ENCODE peak calls at places on chromosomes 7 and 10, in four cellular contexts. K is H1, U is GM12878, O is HepG2. X is an unnamed sample.

GRCh38 chr10:47053399-47053798 is 142.2 kb downstream of the PTPN20 start:
- DNase-seq in K (no peak), U (no peak), O (no peak), X (no peak)

GRCh38 chr10:88651131-88651541 is 13.1 kb upstream of the LIPF start:
- DNase-seq in K (no peak), U (no peak), O (no peak), X (no peak)

GRCh38 chr10:129865960-129866359 is 98.1 kb downstream of the EBF3 start:
- DNase-seq in K (no peak), U (no peak), O (peak; percentile 47), X (no peak)

GRCh38 chr7:96329189-96329588 is 7.3 kb upstream of the SLC25A13 start:
- DNase-seq in K (no peak), U (no peak), O (no peak), X (no peak)

GRCh38 chr10:114603943-114604342 is 54.1 kb downstream of the ABLIM1 start:
- DNase-seq in K (no peak), U (no peak), O (no peak), X (peak; percentile 37)

GRCh38 chr7:21191317-21192073 is 236.4 kb upstream of the SP4 start:
- DNase-seq in K (no peak), U (no peak), O (no peak), X (no peak)

GRCh38 chr10:102777696-102778530 is 34.2 kb downstream of the WBP1L start:
- DNase-seq in K (no peak), U (no peak), O (no peak), X (no peak)

GRCh38 chr7:121752706-121753105 is 120.3 kb upstream of the PTPRZ1 start:
- DNase-seq in K (no peak), U (no peak), O (peak; percentile 5), X (no peak)

GRCh38 chr10:79004311-79004710 is 64.5 kb upstream of the ZMIZ1 start:
- DNase-seq in K (no peak), U (no peak), O (no peak), X (no peak)

GRCh38 chr7:128427289-128427891 is 17.6 kb upstream of the IMPDH1 start:
- DNase-seq in K (no peak), U (no peak), O (peak; percentile 55), X (peak; percentile 55)

GRCh38 chr7:143434660-143435059 is 8.6 kb upstream of the TAS2R60 start:
- DNase-seq in K (no peak), U (no peak), O (no peak), X (peak; percentile 61)

GRCh38 chr10:7117177-7117799 is 293.5 kb downstream of the SFMBT2 start:
- DNase-seq in K (no peak), U (no peak), O (no peak), X (no peak)

GRCh38 chr7:130387628-130388403 is 7.5 kb downstream of the CPA1 start:
- DNase-seq in K (no peak), U (no peak), O (no peak), X (no peak)

GRCh38 chr10:78015546-78015945 is 13.8 kb downstream of the POLR3A start:
- DNase-seq in K (no peak), U (no peak), O (no peak), X (no peak)

GRCh38 chr10:36888925-36889573 is 236.3 kb upstream of the ANKRD30A start:
- DNase-seq in K (peak; percentile 73), U (no peak), O (peak; percentile 89), X (peak; percentile 34)

GRCh38 chr10:87093461-87094372 is 926 bp downstream of the GLUD1 start:
- DNase-seq in K (peak; percentile 66), U (no peak), O (peak; percentile 35), X (peak; percentile 64)

GRCh38 chr7:116273918-116274301 is 63.6 kb downstream of the TES start:
- DNase-seq in K (no peak), U (no peak), O (no peak), X (no peak)

GRCh38 chr10:132716691-132717490 is 69.1 kb downstream of the NKX6-2 start:
- DNase-seq in K (no peak), U (no peak), O (no peak), X (no peak)

GRCh38 chr10:61903991-61904350 is 2.5 kb downstream of the ARID5B start:
- DNase-seq in K (no peak), U (no peak), O (no peak), X (no peak)

GRCh38 chr7:23158546-23158945 is 23.3 kb upstream of the NUP42 start:
- DNase-seq in K (no peak), U (no peak), O (no peak), X (no peak)

GRCh38 chr10:133336131-133337078 is at the start of gene CALY:
- DNase-seq in K (peak; percentile 77), U (no peak), O (no peak), X (peak; percentile 78)

GRCh38 chr10:102752934-102753664 is 9.4 kb downstream of the WBP1L start:
- DNase-seq in K (no peak), U (peak; percentile 19), O (peak; percentile 63), X (no peak)

GRCh38 chr10:4688620-4689019 is 137.4 kb upstream of the AKR1E2 start:
- DNase-seq in K (no peak), U (no peak), O (no peak), X (no peak)

GRCh38 chr7:12162420-12163113 is 48.5 kb upstream of the TMEM106B start:
- DNase-seq in K (no peak), U (no peak), O (no peak), X (no peak)

GRCh38 chr10:62635127-62635526 is 169.4 kb upstream of the ADO start:
- DNase-seq in K (no peak), U (no peak), O (no peak), X (no peak)

DNA sequence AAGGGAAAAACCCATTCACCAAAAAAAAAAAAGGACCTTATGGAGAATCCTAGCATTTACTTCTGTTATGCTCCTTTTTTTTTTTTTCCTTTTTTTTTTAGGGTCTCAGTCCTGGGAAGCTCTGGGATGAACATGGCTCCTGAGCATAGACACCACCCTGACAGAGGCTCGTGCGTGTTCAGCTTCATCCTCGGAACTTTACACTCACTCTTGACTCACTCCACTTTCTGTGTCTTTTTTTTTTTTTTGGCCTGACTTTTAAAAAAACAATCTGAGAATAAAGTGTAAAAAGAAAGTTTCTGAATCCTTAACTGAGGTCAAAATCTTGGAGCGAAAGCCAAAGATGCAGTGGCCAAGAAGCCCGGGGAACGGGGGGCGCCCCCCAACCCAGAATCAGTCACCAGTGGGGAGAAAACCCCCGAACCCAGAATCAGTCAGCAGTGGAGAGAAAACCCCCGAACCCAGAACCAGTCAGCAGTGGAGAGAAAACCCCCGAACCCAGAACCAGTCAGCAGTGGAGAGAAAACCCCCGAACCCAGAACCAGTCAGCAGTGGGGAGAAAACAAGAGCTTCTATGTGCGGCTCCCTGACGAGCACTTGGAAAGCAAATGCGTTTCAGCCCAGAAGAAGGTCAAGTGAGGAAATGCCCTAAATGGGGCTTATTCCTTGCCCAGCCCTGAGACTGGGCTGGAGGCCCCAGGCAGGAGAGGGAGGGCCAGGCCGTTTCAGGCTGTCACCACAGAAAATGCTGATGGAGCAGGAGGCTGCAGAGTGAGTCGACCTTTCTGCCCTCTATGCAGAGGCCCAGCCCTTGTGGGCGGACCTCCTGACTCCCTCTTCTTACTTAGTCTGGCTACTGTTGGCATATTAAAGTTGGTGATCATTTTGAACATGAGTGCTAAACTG is 19.0 kb upstream of the PFKP start:
- DNase-seq in K (no peak), U (no peak), O (no peak), X (peak; percentile 68)
- TF ChIP-seq HDAC6 in K (no peak), U (no peak), O (no peak), X (no peak)

DNA sequence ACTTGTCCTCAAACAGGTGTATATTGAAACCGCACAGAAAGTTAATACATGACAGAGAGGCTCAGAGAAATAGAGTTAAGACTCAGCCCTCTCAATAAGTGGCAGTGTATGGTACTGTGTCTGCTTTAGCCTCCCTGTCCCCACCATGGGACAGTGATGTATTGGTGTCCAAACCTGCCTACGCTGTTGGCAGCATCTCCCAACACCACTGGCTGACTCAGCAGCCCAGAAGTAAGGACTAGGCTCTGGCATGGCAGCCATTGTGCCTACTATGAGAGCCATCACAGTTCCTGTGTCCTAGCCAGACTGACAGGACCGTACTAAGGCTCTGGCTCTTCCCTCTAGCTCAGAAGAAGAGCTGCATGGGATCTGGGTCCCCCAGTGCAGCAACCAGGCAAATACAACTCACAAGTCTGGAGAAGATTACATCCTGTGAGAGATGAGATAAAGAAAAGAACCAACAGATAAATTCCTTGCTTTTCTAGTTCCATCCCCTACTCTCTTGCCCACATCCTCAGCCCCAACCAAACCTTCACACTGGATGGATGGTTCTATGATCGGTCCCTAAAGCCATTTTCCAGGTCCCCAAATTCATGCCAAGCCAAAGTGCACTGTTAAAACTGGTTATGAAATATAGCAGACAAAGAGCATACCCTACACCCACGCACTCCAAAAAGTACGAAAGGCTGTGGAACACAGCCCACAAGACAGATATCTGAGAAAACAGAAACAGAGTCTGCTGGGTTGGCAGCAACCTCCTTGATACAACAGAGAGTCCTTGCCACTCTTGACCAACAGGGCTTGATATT is 44.1 kb upstream of the DMTF1 start:
- DNase-seq in K (no peak), U (no peak), O (no peak), X (peak; percentile 33)
- TF ChIP-seq HDAC6 in K (no peak), U (no peak), O (no peak), X (no peak)

DNA sequence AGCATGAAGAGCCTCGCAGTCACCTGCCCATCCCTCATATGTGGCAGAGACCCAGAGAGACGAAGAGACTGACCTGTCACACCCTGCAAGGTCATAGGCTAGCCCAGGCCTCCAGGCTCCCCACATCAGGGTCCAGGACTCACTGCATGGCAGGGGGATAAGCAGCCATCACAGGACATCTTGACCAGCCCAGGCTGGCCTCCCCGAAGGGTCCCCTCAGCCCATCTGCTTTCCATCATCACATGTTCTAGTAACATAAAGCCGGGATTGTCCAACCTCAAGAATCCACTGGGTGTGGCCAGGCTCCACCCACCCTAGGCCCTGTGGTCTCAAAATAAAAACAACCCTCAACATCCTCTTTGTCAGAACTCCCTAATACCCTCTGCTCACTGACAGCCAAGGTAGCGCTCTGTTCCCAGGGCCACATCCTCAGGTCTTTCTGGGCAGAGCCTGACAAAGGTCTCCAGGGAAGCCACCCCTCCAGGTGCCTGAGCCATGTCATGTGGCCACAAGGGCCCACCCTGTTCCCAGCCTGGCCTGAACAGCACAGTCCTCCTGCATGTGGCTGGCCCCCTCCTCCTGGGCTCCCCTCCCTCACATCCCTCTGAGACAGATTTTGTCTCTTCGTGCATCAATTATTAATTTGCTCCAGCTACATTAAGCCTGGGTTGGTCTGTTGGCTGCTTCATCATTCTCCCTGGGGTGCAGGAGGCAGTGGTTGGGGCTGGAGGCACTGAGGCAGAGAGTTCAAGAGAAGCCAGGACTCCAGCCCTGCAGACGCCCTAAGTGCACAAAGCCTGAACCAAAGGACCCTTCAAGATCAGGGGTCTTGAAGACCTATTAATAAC is 131.8 kb upstream of the UNC5B start:
- DNase-seq in K (peak; percentile 28), U (no peak), O (no peak), X (no peak)
- TF ChIP-seq HDAC6 in K (no peak), U (no peak), O (no peak), X (no peak)

GRCh38 chr10:73591935-73592699 is 975 bp upstream of the USP54 start:
- DNase-seq in K (no peak), U (peak; percentile 31), O (peak; percentile 95), X (peak; percentile 77)
- TF ChIP-seq HDAC6 in K (no peak), U (no peak), O (no peak), X (no peak)

DNA sequence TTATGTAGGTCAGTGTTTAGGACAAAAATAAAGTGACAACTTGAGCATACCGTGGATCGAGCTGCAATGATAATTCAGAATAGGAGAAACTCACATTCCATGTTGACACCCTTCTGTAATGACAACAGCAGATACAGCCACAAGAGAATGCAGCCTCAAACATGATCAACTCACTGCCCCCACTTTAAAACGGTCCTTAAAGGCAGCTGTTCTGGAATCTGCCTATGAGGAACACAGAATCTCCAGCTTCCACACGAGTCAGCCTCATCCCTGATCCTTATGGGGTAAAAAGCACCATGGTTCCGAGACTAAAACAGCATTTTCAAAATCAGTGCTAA is 32.5 kb upstream of the DAGLB start:
- DNase-seq in K (no peak), U (no peak), O (no peak), X (no peak)
- TF ChIP-seq HDAC6 in K (no peak), U (no peak), O (no peak), X (no peak)

X was measured in K562.